ENCODE peak calls at places on chromosome 14, in ten cellular contexts. G is CD8-positive, alpha-beta T cell; Z is GM12878; L is fibroblast of pulmonary artery; P is cardiac muscle cell; O is A673; N is GM10248; R is gastrocnemius medialis; W is mucosa of descending colon; B is IMR-90. Y is an unnamed sample.

GRCh38 chr14:51780741-51781140 is 79.7 kb upstream of the GNG2 start:
- DNase-seq in G (no peak), Z (no peak), L (peak; percentile 45), P (peak; percentile 49), O (no peak), N (no peak), R (no peak), W (no peak), B (peak; percentile 42), Y (no peak)

GRCh38 chr14:21428930-21429329 is 27.0 kb downstream of the CHD8 start:
- DNase-seq in G (no peak), Z (no peak), L (no peak), P (no peak), O (no peak), N (no peak), R (no peak), W (peak; percentile 15), B (no peak), Y (no peak)

GRCh38 chr14:89576132-89576923 is 159.3 kb upstream of the FOXN3 start:
- DNase-seq in G (no peak), Z (no peak), L (no peak), P (peak; percentile 19), O (no peak), N (no peak), R (no peak), W (no peak), B (peak; percentile 7), Y (no peak)

GRCh38 chr14:63782683-63783389 is 55.0 kb upstream of the SGPP1 start:
- DNase-seq in G (no peak), Z (no peak), L (no peak), P (no peak), O (no peak), N (no peak), R (no peak), W (no peak), B (no peak), Y (no peak)

GRCh38 chr14:57066887-57067513 is 201.7 kb downstream of the EXOC5 start:
- DNase-seq in G (no peak), Z (no peak), L (peak; percentile 17), P (peak; percentile 68), O (peak; percentile 94), N (peak; percentile 37), R (no peak), W (peak; percentile 57), B (peak; percentile 2), Y (no peak)

GRCh38 chr14:24089890-24090289 is 4.2 kb upstream of the PCK2 start:
- DNase-seq in G (no peak), Z (no peak), L (no peak), P (no peak), O (no peak), N (no peak), R (no peak), W (no peak), B (no peak), Y (no peak)

GRCh38 chr14:40944521-40944920 is 662.2 kb upstream of the LRFN5 start:
- DNase-seq in G (no peak), Z (no peak), L (no peak), P (no peak), O (no peak), N (no peak), R (no peak), W (no peak), B (no peak), Y (no peak)

GRCh38 chr14:49306152-49306751 is 279.9 kb downstream of the RPS29 start:
- DNase-seq in G (no peak), Z (no peak), L (peak; percentile 20), P (peak; percentile 51), O (peak; percentile 42), N (peak; percentile 18), R (no peak), W (no peak), B (peak; percentile 7), Y (no peak)

GRCh38 chr14:95523051-95523817 is 6.8 kb upstream of the SYNE3 start:
- DNase-seq in G (no peak), Z (no peak), L (peak; percentile 49), P (no peak), O (no peak), N (no peak), R (no peak), W (no peak), B (peak; percentile 55), Y (no peak)

GRCh38 chr14:74566174-74567125 is 45.6 kb downstream of the LTBP2 start:
- DNase-seq in G (no peak), Z (no peak), L (no peak), P (no peak), O (no peak), N (no peak), R (no peak), W (no peak), B (no peak), Y (no peak)

GRCh38 chr14:81868172-81868571 is 334.5 kb upstream of the SEL1L start:
- DNase-seq in G (no peak), Z (no peak), L (no peak), P (no peak), O (no peak), N (no peak), R (no peak), W (no peak), B (no peak), Y (no peak)

GRCh38 chr14:21089877-21090193 is 8.6 kb downstream of the ZNF219 start:
- DNase-seq in G (no peak), Z (no peak), L (no peak), P (no peak), O (no peak), N (no peak), R (no peak), W (no peak), B (no peak), Y (no peak)

GRCh38 chr14:69673099-69673498 is 61.7 kb downstream of the SUSD6 start:
- DNase-seq in G (no peak), Z (no peak), L (no peak), P (no peak), O (no peak), N (no peak), R (no peak), W (no peak), B (no peak), Y (no peak)

GRCh38 chr14:69320581-69321365 is 60.8 kb downstream of the GALNT16 start:
- DNase-seq in G (no peak), Z (no peak), L (no peak), P (no peak), O (no peak), N (no peak), R (no peak), W (no peak), B (no peak), Y (no peak)

GRCh38 chr14:27318769-27319280 is 721.0 kb upstream of the NOVA1 start:
- DNase-seq in G (no peak), Z (no peak), L (no peak), P (no peak), O (no peak), N (no peak), R (no peak), W (no peak), B (no peak), Y (no peak)

GRCh38 chr14:64659366-64659765 is 44.9 kb upstream of the PLEKHG3 start:
- DNase-seq in G (no peak), Z (no peak), L (no peak), P (no peak), O (no peak), N (no peak), R (no peak), W (no peak), B (no peak), Y (no peak)

GRCh38 chr14:102499401-102500189 is 10.0 kb downstream of the ANKRD9 start:
- DNase-seq in G (no peak), Z (no peak), L (no peak), P (no peak), O (no peak), N (no peak), R (peak; percentile 64), W (no peak), B (no peak), Y (no peak)
- TF ChIP-seq CTCF in G (no peak), Z (no peak), L (no peak), P (no peak), O (no peak), N (no peak), R (no peak), W (no peak), B (no peak), Y (no peak)

DNA sequence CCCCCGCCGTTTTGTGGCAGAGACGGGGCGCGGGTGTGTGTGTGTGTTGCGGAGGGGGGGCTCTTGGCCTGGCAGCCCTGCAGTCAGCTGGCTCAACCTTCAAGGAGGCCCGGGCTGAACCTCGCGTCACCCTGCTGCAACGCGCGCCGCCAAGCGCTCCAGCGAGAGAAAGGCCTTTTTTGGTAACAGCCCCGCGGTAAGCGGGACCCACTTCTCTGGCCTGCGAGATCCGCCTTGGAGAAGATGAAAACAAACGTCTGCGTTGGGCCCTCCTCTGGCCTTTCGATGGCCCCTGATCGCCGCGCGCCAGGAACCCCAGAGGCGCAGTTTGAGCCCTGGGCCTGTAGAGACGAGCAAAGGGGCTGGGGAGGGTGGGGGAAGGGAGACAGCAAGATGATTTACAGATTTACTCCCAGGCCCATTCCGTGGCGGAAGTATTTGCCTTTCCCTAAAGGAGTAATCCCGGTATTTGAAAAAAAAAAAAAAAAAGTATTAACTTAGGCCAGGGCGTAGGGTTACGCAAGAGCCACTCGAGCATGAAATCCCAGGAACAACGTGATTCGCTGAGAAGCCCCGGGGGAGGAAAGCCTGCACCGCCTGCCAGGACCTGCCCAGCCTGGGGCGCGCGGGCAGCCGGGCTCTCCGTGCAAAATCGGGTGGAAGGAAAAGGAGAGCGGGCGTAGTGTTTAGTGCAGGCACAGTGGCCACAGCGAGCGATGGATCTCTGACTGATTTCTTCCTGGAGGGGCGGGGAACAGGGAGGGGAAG is 4.5 kb upstream of the IRF2BPL start:
- DNase-seq in G (peak; percentile 58), Z (no peak), L (peak; percentile 99), P (peak; percentile 88), O (peak; percentile 97), N (peak; percentile 77), R (peak; percentile 87), W (peak; percentile 86), B (peak; percentile 98), Y (peak; percentile 92)
- TF ChIP-seq CTCF in G (no peak), Z (peak; percentile 17), L (peak; percentile 5), P (peak; percentile 30), O (peak; percentile 21), N (peak; percentile 26), R (no peak), W (peak; percentile 12), B (peak; percentile 16), Y (no peak)

DNA sequence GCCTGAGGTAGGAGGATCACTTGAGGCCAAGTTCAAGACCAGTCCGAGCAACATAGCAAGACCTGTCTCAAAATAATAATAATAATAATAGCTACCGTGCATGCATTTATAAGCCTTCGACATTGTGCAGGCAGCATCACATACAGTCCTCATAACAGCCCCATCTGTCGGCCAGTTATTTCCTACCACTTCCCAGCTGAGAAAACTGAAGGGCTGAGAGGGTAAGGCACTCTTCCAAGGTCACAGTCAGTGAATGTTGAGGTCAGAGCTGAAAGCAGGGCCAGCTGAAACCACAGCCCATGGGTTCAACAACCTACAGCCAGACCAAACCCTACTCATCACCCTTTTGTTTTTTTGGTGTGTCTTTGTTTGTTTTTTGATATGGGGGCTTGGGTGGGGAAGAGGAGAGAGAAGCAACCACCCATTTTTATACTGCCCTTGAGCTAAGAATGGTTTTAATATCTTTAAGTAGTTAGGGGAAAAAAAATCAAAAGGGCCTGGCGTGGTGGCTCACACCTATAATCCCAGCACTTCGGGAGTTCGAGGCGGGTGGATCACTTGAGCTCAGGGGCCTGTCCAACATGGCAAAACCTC is 16.8 kb upstream of the ITPK1 start:
- DNase-seq in G (peak; percentile 14), Z (no peak), L (peak; percentile 51), P (peak; percentile 75), O (no peak), N (no peak), R (no peak), W (peak; percentile 74), B (peak; percentile 22), Y (peak; percentile 73)
- TF ChIP-seq CTCF in G (peak; percentile 32), Z (peak; percentile 51), L (peak; percentile 53), P (peak; percentile 48), O (peak; percentile 52), N (peak; percentile 49), R (no peak), W (peak; percentile 13), B (peak; percentile 38), Y (peak; percentile 47)

GRCh38 chr14:39576258-39576657 is 144.0 kb upstream of the FBXO33 start:
- DNase-seq in G (no peak), Z (no peak), L (no peak), P (no peak), O (no peak), N (no peak), R (no peak), W (no peak), B (no peak), Y (no peak)
- TF ChIP-seq CTCF in G (no peak), Z (no peak), L (no peak), P (no peak), O (no peak), N (no peak), R (no peak), W (no peak), B (no peak), Y (no peak)